ENCODE peak calls at places on chromosome 4, in eight cellular contexts. M is choroid plexus epithelial cell; T is CD8-positive, alpha-beta T cell; N is AG04450; Z is BE2C; W is adipocyte; J is MG63; K is cardiac fibroblast. I is an unnamed sample.

GRCh38 chr4:128571747-128572146 is 237.8 kb upstream of the JADE1 start:
- DNase-seq in W (peak), J (peak), N (peak), M (peak), K (peak), T (no peak), Z (no peak), I (peak)

GRCh38 chr4:78954048-78954666 is 14.9 kb upstream of the PAQR3 start:
- DNase-seq in W (peak), T (no peak), J (no peak), K (peak), Z (peak), M (peak), N (no peak), I (no peak)

GRCh38 chr4:41260315-41260714 is 3.6 kb downstream of the UCHL1 start:
- DNase-seq in K (no peak), W (no peak), J (no peak), T (no peak), Z (no peak), M (no peak), N (no peak), I (no peak)

GRCh38 chr4:101711590-101712255 is 78.8 kb upstream of the BANK1 start:
- DNase-seq in K (peak), Z (peak), W (no peak), N (no peak), J (no peak), M (peak), T (no peak), I (no peak)

GRCh38 chr4:4853371-4853823 is 6.1 kb upstream of the MSX1 start:
- DNase-seq in N (no peak), J (no peak), M (no peak), K (no peak), W (no peak), T (no peak), Z (no peak), I (no peak)

GRCh38 chr4:7759635-7760034 is 180.0 kb downstream of the AFAP1 start:
- DNase-seq in J (no peak), W (no peak), M (no peak), N (no peak), T (no peak), K (no peak), Z (no peak), I (no peak)

GRCh38 chr4:168360271-168360670 is 41.7 kb upstream of the DDX60 start:
- DNase-seq in T (no peak), W (no peak), Z (no peak), M (peak), N (no peak), K (no peak), J (no peak), I (no peak)

GRCh38 chr4:124427095-124427767 is 285.3 kb downstream of the ANKRD50 start:
- DNase-seq in Z (no peak), J (peak), W (no peak), T (no peak), N (no peak), K (peak), M (no peak), I (no peak)

GRCh38 chr4:8427761-8428287 is 12.7 kb downstream of the ACOX3 start:
- DNase-seq in J (peak), Z (no peak), W (peak), M (peak), K (peak), N (no peak), T (no peak), I (no peak)

GRCh38 chr4:170137466-170137865 is 47.7 kb upstream of the AADAT start:
- DNase-seq in N (no peak), T (no peak), K (no peak), M (no peak), W (no peak), Z (no peak), J (no peak), I (no peak)

GRCh38 chr4:140344111-140344510 is 29.3 kb upstream of the SCOC start:
- DNase-seq in J (no peak), K (no peak), N (no peak), M (peak), Z (no peak), T (no peak), W (peak), I (no peak)

GRCh38 chr4:169567916-169568315 is 44.5 kb downstream of the NEK1 start:
- DNase-seq in N (no peak), T (no peak), M (peak), K (no peak), J (no peak), W (no peak), Z (no peak), I (no peak)

GRCh38 chr4:104025251-104025650 is 305.5 kb upstream of the TACR3 start:
- DNase-seq in Z (no peak), T (no peak), K (no peak), W (no peak), N (no peak), M (no peak), J (no peak), I (no peak)

GRCh38 chr4:126136922-126137781 is 822.4 kb downstream of the FAT4 start:
- DNase-seq in J (no peak), M (no peak), K (no peak), T (no peak), W (no peak), Z (no peak), N (no peak), I (no peak)

GRCh38 chr4:145427991-145428390 is 53.7 kb upstream of the SMAD1 start:
- DNase-seq in W (no peak), K (no peak), T (no peak), N (no peak), M (no peak), Z (no peak), J (no peak), I (no peak)

GRCh38 chr4:114318309-114318708 is 280.3 kb upstream of the UGT8 start:
- DNase-seq in N (peak), T (no peak), W (peak), J (no peak), Z (no peak), M (peak), K (no peak), I (no peak)

GRCh38 chr4:145840162-145840768 is 98.4 kb downstream of the ZNF827 start:
- DNase-seq in M (peak), T (no peak), W (peak), J (no peak), Z (peak), K (peak), N (no peak), I (peak)

GRCh38 chr4:117700111-117700892 is 334.0 kb upstream of the NDST3 start:
- DNase-seq in N (no peak), J (no peak), M (no peak), W (peak), T (no peak), Z (no peak), K (no peak), I (no peak)

GRCh38 chr4:139530833-139531427 is 25.1 kb downstream of the SETD7 start:
- DNase-seq in N (no peak), K (peak), J (peak), M (peak), W (peak), Z (peak), T (peak), I (no peak)

GRCh38 chr4:6727081-6727942 is 11.3 kb downstream of the BLOC1S4 start:
- DNase-seq in N (no peak), M (peak), Z (no peak), J (no peak), W (peak), T (no peak), K (peak), I (no peak)

DNA sequence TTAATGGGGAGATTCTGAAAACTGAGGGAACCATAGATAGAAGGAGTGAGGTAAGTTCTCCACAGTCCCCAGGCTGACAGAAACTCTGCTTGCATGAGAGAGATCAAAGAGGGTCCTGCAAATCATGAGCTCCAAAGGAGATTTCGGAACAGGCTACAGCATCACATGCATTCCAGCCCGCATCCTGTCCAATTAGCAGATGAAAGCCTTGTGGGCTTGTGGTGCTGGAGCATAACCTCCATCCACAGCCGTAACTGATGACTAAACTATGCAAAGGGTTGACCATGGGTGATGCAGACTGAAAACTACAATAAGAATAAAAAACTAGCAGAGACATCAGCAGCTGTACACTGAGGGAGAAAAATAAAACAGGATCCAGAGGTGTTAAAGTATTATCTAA is 654.5 kb downstream of the TLL1 start:
- DNase-seq in W (peak), Z (no peak), K (peak), J (no peak), M (peak), N (no peak), T (no peak), I (peak)
- H3K4me3 ChIP-seq in W (no peak), Z (no peak), K (no peak), J (no peak), M (no peak), N (no peak), T (no peak), I (no peak)

DNA sequence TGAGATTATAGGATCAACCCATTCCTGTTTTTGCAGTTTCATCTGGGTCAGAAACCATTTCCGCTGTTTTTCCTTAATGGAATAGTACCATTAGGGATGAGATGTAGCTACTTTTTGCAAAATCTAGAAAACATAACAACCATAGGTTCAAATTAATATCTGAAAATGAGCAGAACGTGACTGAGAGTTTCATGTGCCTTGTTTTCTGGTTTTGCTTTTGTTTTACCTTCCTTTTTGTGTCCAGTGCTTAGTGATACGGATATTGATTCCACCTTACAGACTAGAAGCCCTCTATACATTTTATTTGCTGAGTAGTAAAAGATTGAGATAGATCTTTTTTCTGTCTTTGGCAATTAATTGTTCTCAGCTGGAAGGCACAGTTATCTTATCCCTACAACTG is 46.5 kb downstream of the SNX25 start:
- DNase-seq in N (no peak), M (no peak), W (no peak), K (no peak), J (no peak), Z (no peak), T (no peak), I (no peak)
- H3K4me3 ChIP-seq in N (no peak), M (no peak), W (no peak), K (no peak), J (no peak), Z (no peak), T (peak), I (no peak)

GRCh38 chr4:138307319-138307718 is 65.2 kb upstream of the SLC7A11 start:
- DNase-seq in J (no peak), T (no peak), Z (no peak), N (no peak), K (no peak), W (no peak), M (no peak), I (no peak)
- H3K4me3 ChIP-seq in J (no peak), T (no peak), Z (no peak), N (no peak), K (no peak), W (no peak), M (no peak), I (no peak)

GRCh38 chr4:88587285-88587684 is 5.0 kb upstream of the HERC3 start:
- DNase-seq in J (no peak), K (no peak), T (no peak), N (no peak), Z (no peak), M (no peak), W (no peak), I (no peak)

GRCh38 chr4:88583643-88584470 is 8.4 kb upstream of the HERC3 start:
- DNase-seq in N (no peak), M (no peak), Z (no peak), K (peak), T (no peak), W (no peak), J (no peak), I (no peak)

GRCh38 chr4:88584471-88584900 is 7.8 kb upstream of the HERC3 start:
- DNase-seq in Z (no peak), K (no peak), M (no peak), J (no peak), T (no peak), N (no peak), W (no peak), I (no peak)

GRCh38 chr4:88582493-88582892 is 9.8 kb upstream of the HERC3 start:
- DNase-seq in M (no peak), N (no peak), K (peak), W (no peak), T (no peak), J (no peak), Z (no peak), I (no peak)

GRCh38 chr4:88585908-88586307 is 6.4 kb upstream of the HERC3 start:
- DNase-seq in K (no peak), M (no peak), Z (no peak), N (no peak), T (no peak), J (no peak), W (peak), I (no peak)
- H3K4me3 ChIP-seq in K (no peak), M (no peak), Z (no peak), N (no peak), T (no peak), J (no peak), W (no peak), I (no peak)

DNA sequence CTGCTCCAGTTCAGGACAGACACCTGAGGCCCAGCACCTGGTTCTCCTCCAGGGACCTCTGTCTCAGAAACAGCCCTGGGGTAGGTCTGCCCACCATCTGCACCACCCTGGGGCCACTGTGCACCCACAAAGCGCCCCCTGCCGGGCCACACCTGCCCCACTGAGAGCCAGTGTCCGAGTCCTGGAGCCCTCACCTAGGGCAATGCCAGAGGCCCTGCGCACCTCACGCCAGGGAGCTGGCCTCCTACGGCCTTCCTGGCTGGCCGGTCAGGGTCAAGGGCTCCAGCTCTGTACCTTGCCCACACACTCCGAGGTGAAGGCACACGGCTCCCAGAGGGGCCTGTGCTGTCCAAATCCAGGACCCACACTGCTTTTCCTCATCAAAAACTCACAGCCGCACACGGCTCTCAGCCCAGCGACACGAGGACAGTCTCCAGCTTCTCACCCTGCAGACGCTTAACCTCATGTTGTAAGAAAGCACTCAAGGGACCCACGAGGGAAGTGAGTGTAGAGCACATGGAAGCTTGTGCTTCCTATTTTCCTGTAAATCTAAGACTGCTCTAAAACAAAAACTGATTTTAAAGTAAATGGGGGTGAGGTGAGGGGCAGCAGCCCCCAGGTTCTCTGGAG is 5.4 kb downstream of the CTBP1 start:
- DNase-seq in J (no peak), W (no peak), T (no peak), M (no peak), Z (peak), N (no peak), K (peak), I (no peak)
- H3K4me3 ChIP-seq in J (no peak), W (no peak), T (no peak), M (no peak), Z (no peak), N (no peak), K (no peak), I (no peak)

DNA sequence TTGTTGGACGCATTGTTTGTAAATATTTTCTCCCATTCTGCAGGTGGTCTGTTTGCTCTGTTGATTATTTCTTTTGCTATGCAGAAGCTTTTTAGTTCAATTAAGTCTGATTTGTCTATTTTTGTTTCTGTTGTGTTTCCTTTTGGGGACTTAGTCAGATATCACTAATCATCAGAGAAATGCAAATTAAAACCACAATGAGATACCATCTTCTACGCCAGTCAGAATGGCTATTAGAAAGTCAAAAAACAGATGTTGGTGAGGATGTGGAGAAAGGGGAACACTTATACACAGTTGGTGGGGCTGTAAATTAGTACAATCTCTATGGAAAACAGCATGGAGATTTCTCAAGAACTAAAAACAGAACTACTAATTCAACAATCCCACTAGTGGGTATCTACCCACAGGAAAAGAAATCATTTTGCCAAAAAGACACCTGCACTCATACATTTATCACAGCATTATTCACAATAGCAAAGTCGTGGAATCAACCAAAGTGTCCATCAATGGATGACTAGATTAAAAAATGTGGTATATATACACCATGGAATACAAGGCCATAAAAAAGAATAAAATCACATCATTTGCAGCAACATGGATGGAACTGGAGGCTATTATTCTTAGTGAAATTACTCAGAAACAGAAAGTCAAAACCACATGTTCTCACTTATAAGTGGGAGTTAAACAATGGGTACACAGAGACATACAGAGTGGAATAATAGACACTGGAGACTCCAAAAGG is 8.1 kb downstream of the COQ2 start:
- DNase-seq in J (no peak), M (no peak), N (no peak), Z (no peak), T (no peak), W (no peak), K (no peak), I (no peak)
- H3K4me3 ChIP-seq in J (no peak), M (no peak), N (no peak), Z (no peak), T (no peak), W (no peak), K (no peak), I (no peak)

I was measured in astrocyte of the cerebellum.